ENCODE peak calls at places on chromosomes 1 and 21, in nine cellular contexts. B is heart left ventricle; Y is CD8-positive, alpha-beta memory T cell; P is HepG2; L is left lung; G is heart right ventricle; Q is K562; A is upper lobe of right lung; M is aorta. F is an unnamed sample. For H3K4me1, the result is how much of the 10 kb centered on the place peaks cover.

GRCh38 chr1:226702957-226703831 is 35.9 kb downstream of the ITPKB start:
- DNase-seq in B (peak), Y (peak), P (no peak), L (peak), G (peak), Q (peak), A (peak), M (peak), F (peak)

GRCh38 chr21:32456497-32456918 is 44.0 kb downstream of the EVA1C start:
- DNase-seq in B (no peak), Y (no peak), P (no peak), L (no peak), G (no peak), Q (no peak), A (no peak), M (no peak), F (no peak)

GRCh38 chr1:53115403-53116306 is 26.8 kb downstream of the SLC1A7 start:
- DNase-seq in B (no peak), Y (no peak), P (peak), L (peak), G (no peak), Q (peak), A (no peak), M (no peak), F (peak)

GRCh38 chr1:229409616-229410369 is 24.1 kb downstream of the ACTA1 start:
- DNase-seq in B (no peak), Y (no peak), P (peak), L (no peak), G (no peak), Q (no peak), A (no peak), M (no peak), F (peak)

GRCh38 chr1:92845908-92846307 is 14.1 kb downstream of the RPL5 start:
- DNase-seq in B (no peak), Y (no peak), P (no peak), L (no peak), G (no peak), Q (no peak), A (no peak), M (no peak), F (no peak)

GRCh38 chr21:41453198-41453597 is 27.2 kb downstream of the MX1 start:
- DNase-seq in B (no peak), Y (no peak), P (no peak), L (no peak), G (no peak), Q (no peak), A (no peak), M (no peak), F (no peak)

GRCh38 chr21:45448810-45449657 is 44.1 kb downstream of the COL18A1 start:
- DNase-seq in B (no peak), Y (no peak), P (peak), L (peak), G (peak), Q (no peak), A (no peak), M (peak), F (no peak)

GRCh38 chr21:45590246-45590725 is 48.0 kb upstream of the SLC19A1 start:
- DNase-seq in B (peak), Y (peak), P (no peak), L (peak), G (peak), Q (peak), A (peak), M (peak), F (peak)

GRCh38 chr1:59730759-59731478 is 83.8 kb upstream of the HOOK1 start:
- DNase-seq in B (peak), Y (no peak), P (peak), L (no peak), G (no peak), Q (peak), A (no peak), M (peak), F (peak)

GRCh38 chr1:109397451-109398342 is at the start of gene SORT1:
- DNase-seq in B (peak), Y (peak), P (peak), L (peak), G (peak), Q (peak), A (peak), M (peak), F (peak)

GRCh38 chr1:7703321-7704213 is 67.5 kb upstream of the VAMP3 start:
- DNase-seq in B (peak), Y (peak), P (no peak), L (peak), G (peak), Q (peak), A (peak), M (no peak), F (no peak)

GRCh38 chr1:157994081-157994581 is 686 bp downstream of the KIRREL1 start:
- DNase-seq in B (no peak), Y (no peak), P (no peak), L (no peak), G (peak), Q (no peak), A (no peak), M (peak), F (no peak)

GRCh38 chr1:4317207-4317606 is 337.2 kb upstream of the AJAP1 start:
- DNase-seq in B (no peak), Y (no peak), P (no peak), L (no peak), G (no peak), Q (no peak), A (no peak), M (no peak), F (no peak)

GRCh38 chr1:233081686-233082085 is 131.3 kb downstream of the NTPCR start:
- DNase-seq in B (no peak), Y (no peak), P (no peak), L (no peak), G (no peak), Q (no peak), A (no peak), M (no peak), F (no peak)

GRCh38 chr1:229171934-229172333 is 99.0 kb upstream of the RAB4A start:
- DNase-seq in B (no peak), Y (no peak), P (no peak), L (no peak), G (no peak), Q (no peak), A (no peak), M (no peak), F (peak)

GRCh38 chr1:27179373-27179772 is 24.4 kb upstream of the SLC9A1 start:
- DNase-seq in B (no peak), Y (no peak), P (no peak), L (no peak), G (no peak), Q (no peak), A (no peak), M (no peak), F (no peak)

GRCh38 chr1:111213412-111213811 is 13.0 kb upstream of the DENND2D start:
- DNase-seq in B (no peak), Y (no peak), P (no peak), L (peak), G (no peak), Q (no peak), A (no peak), M (no peak), F (peak)

GRCh38 chr1:150062113-150062512 is 5.5 kb upstream of the VPS45 start:
- DNase-seq in B (no peak), Y (no peak), P (no peak), L (no peak), G (no peak), Q (no peak), A (no peak), M (no peak), F (no peak)

GRCh38 chr1:30384286-30385245 is 338.8 kb downstream of the MATN1 start:
- DNase-seq in B (no peak), Y (no peak), P (no peak), L (no peak), G (no peak), Q (no peak), A (peak), M (no peak), F (no peak)

GRCh38 chr1:155126494-155127104 is 1.1 kb upstream of the EFNA1 start:
- DNase-seq in B (no peak), Y (peak), P (peak), L (peak), G (peak), Q (peak), A (peak), M (no peak), F (peak)

GRCh38 chr1:24254783-24255182 is 64.4 kb upstream of the GRHL3 start:
- DNase-seq in B (no peak), Y (no peak), P (no peak), L (no peak), G (no peak), Q (peak), A (no peak), M (no peak), F (no peak)

GRCh38 chr1:88175631-88176226 is 508.3 kb upstream of the PKN2 start:
- DNase-seq in B (no peak), Y (no peak), P (peak), L (no peak), G (no peak), Q (no peak), A (no peak), M (no peak), F (peak)

GRCh38 chr1:36366091-36366661 is 19.5 kb downstream of the STK40 start:
- DNase-seq in B (peak), Y (peak), P (no peak), L (no peak), G (no peak), Q (no peak), A (no peak), M (peak), F (no peak)

GRCh38 chr1:205324781-205325180 is 3.2 kb upstream of the NUAK2 start:
- DNase-seq in B (no peak), Y (no peak), P (no peak), L (no peak), G (no peak), Q (no peak), A (no peak), M (no peak), F (peak)

GRCh38 chr1:236851871-236852270 is 56.8 kb downstream of the MTR start:
- DNase-seq in B (no peak), Y (no peak), P (no peak), L (no peak), G (no peak), Q (no peak), A (no peak), M (no peak), F (no peak)

GRCh38 chr1:71157151-71157550 is 76.3 kb upstream of the ZRANB2 start:
- DNase-seq in B (no peak), Y (no peak), P (no peak), L (no peak), G (no peak), Q (no peak), A (no peak), M (no peak), F (no peak)

GRCh38 chr1:109283748-109284600 is 1.0 kb upstream of the PSRC1 start:
- DNase-seq in B (no peak), Y (no peak), P (no peak), L (no peak), G (no peak), Q (no peak), A (no peak), M (no peak), F (no peak)

GRCh38 chr21:42722153-42722552 is 68.7 kb downstream of the PDE9A start:
- DNase-seq in B (no peak), Y (no peak), P (no peak), L (no peak), G (no peak), Q (no peak), A (peak), M (no peak), F (peak)

DNA sequence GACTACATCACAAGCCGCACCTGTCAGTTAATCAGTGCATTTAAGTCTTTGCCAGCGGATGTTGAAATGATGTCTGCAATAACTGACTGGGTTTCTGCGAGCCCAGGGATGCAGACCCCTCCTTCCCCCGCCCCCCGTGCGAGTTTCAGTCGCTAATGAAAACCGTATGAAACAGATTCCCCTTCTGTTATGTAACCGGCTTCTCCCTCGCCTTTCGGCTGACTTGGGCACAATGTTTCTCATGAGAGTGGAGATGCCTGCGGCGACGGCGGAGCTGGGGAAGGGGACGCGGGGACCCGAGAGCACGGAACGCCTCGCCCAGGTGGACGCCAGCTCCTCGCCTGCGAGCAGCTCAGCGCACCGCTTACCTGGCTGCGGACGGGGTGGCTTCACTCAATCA is 741 bp downstream of the KCNJ6 start:
- DNase-seq in B (no peak), Y (no peak), P (no peak), L (peak), G (no peak), Q (no peak), A (no peak), M (no peak), F (no peak)
- H3K4me3 ChIP-seq in B (no peak), Y (no peak), P (no peak), L (no peak), G (peak), Q (no peak), A (peak), M (no peak), F (no peak)

DNA sequence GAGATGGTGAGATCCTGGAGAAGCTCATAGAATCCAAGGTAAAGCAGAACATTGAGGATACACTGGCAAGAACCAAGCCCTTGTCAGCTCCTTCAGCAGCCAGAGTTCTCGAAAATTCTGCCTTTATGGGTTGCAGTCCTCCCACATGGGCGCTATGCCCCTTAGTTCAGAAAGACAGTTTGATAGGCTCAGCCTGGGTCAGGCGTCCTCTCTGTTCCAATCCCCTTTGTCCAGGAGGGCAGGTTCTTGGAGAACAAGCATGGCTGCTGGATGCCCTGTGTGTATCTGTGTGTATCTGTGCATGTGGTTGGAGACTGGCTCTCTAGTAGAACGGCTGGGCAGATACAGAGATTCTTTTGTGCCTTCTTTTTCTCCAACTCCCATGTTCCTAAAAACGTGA is 8.0 kb upstream of the NBL1 start:
- DNase-seq in B (no peak), Y (no peak), P (no peak), L (no peak), G (no peak), Q (no peak), A (peak), M (no peak), F (no peak)
- H3K4me1 ChIP-seq in B (under half), Y (under half), P (under half), L (under half), G (under half), Q (under half), A (under half), M (under half), F (under half)

GRCh38 chr1:164423136-164423535 is 135.8 kb upstream of the PBX1 start:
- DNase-seq in B (no peak), Y (no peak), P (no peak), L (no peak), G (no peak), Q (no peak), A (no peak), M (no peak), F (no peak)

DNA sequence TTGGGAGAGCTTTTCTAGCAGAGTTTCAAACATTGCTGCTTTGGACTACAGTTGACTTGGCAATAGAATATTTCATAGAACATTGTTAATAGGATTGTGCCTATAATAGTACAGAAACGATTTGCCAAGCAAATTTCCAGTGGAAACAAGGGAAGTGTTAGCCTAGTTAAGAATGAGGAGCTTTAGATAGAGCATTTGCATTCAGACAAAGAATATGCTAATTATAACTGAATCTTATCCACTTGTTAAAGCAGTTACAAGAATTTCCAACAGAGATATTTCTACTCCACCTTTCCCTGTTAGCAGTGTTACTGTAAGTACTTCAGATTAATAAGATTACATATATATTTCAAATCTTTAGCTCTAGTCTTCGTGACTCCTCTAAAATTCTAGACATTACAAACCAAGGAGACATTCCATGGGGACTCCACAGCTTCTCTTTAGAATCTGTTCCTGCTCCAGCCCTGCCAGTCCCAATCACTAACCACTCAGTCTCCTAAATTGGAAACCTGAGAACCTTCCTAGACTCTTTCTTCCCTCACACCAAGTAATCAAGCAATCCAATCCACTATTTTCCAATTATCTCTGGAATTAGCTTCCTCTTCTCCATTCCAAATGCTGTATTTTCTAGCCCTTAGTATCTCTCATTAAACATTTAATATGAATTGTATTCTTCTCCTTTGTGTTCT is 141.8 kb upstream of the PBX1 start:
- DNase-seq in B (no peak), Y (no peak), P (no peak), L (no peak), G (no peak), Q (no peak), A (no peak), M (no peak), F (no peak)
- H3K4me3 ChIP-seq in B (no peak), Y (no peak), P (no peak), L (no peak), G (no peak), Q (no peak), A (no peak), M (no peak), F (no peak)

GRCh38 chr21:33949516-33950424 is 34.2 kb upstream of the ATP5PO start:
- DNase-seq in B (no peak), Y (peak), P (no peak), L (no peak), G (no peak), Q (no peak), A (no peak), M (no peak), F (peak)
- H3K4me1 ChIP-seq in B (under half), Y (half or more), P (under half), L (under half), G (under half), Q (under half), A (under half), M (under half), F (under half)

GRCh38 chr1:9200441-9200840 is 34.1 kb upstream of the H6PD start:
- DNase-seq in B (no peak), Y (no peak), P (no peak), L (peak), G (no peak), Q (no peak), A (no peak), M (no peak), F (no peak)

GRCh38 chr1:9203623-9204022 is 31.0 kb upstream of the H6PD start:
- DNase-seq in B (no peak), Y (no peak), P (no peak), L (peak), G (no peak), Q (no peak), A (peak), M (no peak), F (peak)

GRCh38 chr1:9204156-9204720 is 30.3 kb upstream of the H6PD start:
- DNase-seq in B (no peak), Y (no peak), P (no peak), L (no peak), G (no peak), Q (no peak), A (peak), M (no peak), F (peak)

GRCh38 chr1:9202240-9202870 is 32.2 kb upstream of the H6PD start:
- DNase-seq in B (no peak), Y (no peak), P (no peak), L (peak), G (no peak), Q (no peak), A (no peak), M (no peak), F (no peak)

GRCh38 chr1:9201421-9202239 is 32.9 kb upstream of the H6PD start:
- DNase-seq in B (no peak), Y (no peak), P (no peak), L (peak), G (no peak), Q (no peak), A (no peak), M (no peak), F (no peak)
- H3K4me3 ChIP-seq in B (peak), Y (no peak), P (no peak), L (no peak), G (no peak), Q (no peak), A (peak), M (peak), F (no peak)

DNA sequence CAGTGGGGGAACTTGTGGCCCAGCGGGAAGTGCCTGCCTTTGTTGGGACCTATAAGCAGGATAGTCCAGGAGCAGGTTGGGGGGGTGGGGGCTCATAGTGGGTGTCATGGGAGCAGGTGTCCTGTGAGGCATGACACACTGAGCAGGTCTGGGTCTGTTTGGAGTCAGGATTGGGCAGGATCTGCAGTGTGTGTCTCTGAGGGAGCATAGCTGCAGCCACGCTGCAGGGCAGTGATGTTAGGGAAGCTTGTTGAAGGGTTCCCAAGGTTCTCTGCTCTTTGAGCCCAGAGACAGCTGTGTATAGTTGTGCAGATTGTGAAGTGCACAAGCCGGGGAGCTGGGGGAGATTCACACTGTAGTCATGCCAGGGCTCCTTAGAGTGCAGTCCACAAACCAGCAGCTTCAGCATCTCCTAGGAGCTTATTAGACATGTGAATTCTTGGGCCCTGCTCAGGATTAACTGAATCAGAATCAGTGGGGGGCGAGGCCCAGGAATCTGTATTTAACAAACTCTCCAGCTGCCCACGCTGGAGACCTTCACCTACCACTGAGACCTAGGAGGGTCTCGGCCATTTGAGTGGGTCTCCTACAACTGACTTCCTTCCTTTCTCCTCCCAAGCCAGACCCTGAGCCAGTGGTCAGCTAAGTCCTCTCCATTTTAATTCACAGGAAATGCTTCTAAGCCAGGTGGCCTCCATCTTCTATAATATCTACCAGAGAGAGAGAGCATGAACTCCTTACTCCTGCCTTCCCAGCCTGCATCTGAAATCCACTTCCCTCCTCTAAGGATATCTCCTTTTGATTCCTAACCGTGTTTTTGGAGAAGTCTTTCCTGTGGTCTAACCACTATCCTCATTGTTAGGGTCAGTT is 11.1 kb downstream of the INSRR start:
- DNase-seq in B (no peak), Y (no peak), P (no peak), L (no peak), G (no peak), Q (no peak), A (no peak), M (no peak), F (no peak)
- H3K4me1 ChIP-seq in B (under half), Y (under half), P (under half), L (under half), G (under half), Q (under half), A (under half), M (under half), F (under half)

GRCh38 chr1:203309115-203309429 is 3.8 kb downstream of the BTG2 start:
- DNase-seq in B (no peak), Y (no peak), P (no peak), L (no peak), G (no peak), Q (no peak), A (no peak), M (no peak), F (no peak)
- H3K4me3 ChIP-seq in B (peak), Y (peak), P (no peak), L (no peak), G (peak), Q (no peak), A (peak), M (no peak), F (peak)